ENCODE peak calls at places on chromosome 20, in eight cellular contexts. A, P, H, Z, G, T, Q and R are unnamed samples.

GRCh38 chr20:24955045-24955444 is 6.0 kb downstream of the CST7 start:
- DNase-seq in G (no peak), Z (no peak), P (peak; percentile 86), H (no peak), Q (no peak), A (no peak), T (no peak), R (no peak)

GRCh38 chr20:20411841-20412240 is 43.9 kb downstream of the INSM1 start:
- DNase-seq in Z (no peak), Q (no peak), H (no peak), T (no peak), P (no peak), G (no peak), A (no peak), R (no peak)

GRCh38 chr20:6590891-6591679 is 176.4 kb upstream of the BMP2 start:
- DNase-seq in G (no peak), Z (peak; percentile 99), P (no peak), Q (no peak), A (no peak), H (peak; percentile 83), T (no peak), R (no peak)

GRCh38 chr20:3209023-3209945 is at the start of gene ITPA:
- DNase-seq in A (no peak), H (peak; percentile 40), G (peak; percentile 57), T (peak; percentile 45), Q (peak; percentile 40), Z (peak; percentile 45), P (peak; percentile 71), R (peak; percentile 80)

GRCh38 chr20:63118786-63119450 is 97.0 kb downstream of the YTHDF1 start:
- DNase-seq in A (no peak), Z (no peak), P (no peak), Q (no peak), T (no peak), H (no peak), G (no peak), R (no peak)

GRCh38 chr20:6999381-6999780 is 231.9 kb downstream of the BMP2 start:
- DNase-seq in T (no peak), A (no peak), H (no peak), G (no peak), P (no peak), Q (no peak), Z (no peak), R (no peak)

GRCh38 chr20:41174373-41174772 is 37.0 kb downstream of the PLCG1 start:
- DNase-seq in P (no peak), Q (no peak), H (no peak), A (no peak), Z (no peak), T (no peak), G (peak; percentile 31), R (peak; percentile 56)

GRCh38 chr20:31595654-31596411 is 9.3 kb upstream of the ID1 start:
- DNase-seq in G (peak; percentile 89), P (no peak), A (peak; percentile 89), Z (peak; percentile 40), Q (peak; percentile 89), H (peak; percentile 16), T (peak; percentile 86), R (peak; percentile 91)

GRCh38 chr20:43749734-43750294 is 23.0 kb upstream of the GTSF1L start:
- DNase-seq in Z (peak; percentile 57), A (peak; percentile 99), H (peak; percentile 37), P (peak; percentile 81), Q (peak; percentile 80), G (peak; percentile 66), T (peak; percentile 75), R (peak; percentile 91)

GRCh38 chr20:48143435-48144081 is 358.3 kb upstream of the SULF2 start:
- DNase-seq in Q (no peak), T (no peak), A (no peak), P (no peak), H (no peak), Z (no peak), G (no peak), R (no peak)

GRCh38 chr20:43590392-43591303 is at the start of gene IFT52:
- DNase-seq in Z (peak; percentile 93), P (peak; percentile 95), Q (peak; percentile 95), T (peak; percentile 92), H (peak; percentile 93), A (peak; percentile 98), G (peak; percentile 92), R (peak; percentile 96)

GRCh38 chr20:36601546-36601945 is 4.0 kb upstream of the RAB5IF start:
- DNase-seq in P (no peak), H (no peak), G (no peak), Q (no peak), Z (no peak), A (no peak), T (no peak), R (no peak)

GRCh38 chr20:62457098-62457497 is 18.7 kb downstream of the GATA5 start:
- DNase-seq in G (no peak), H (no peak), T (no peak), Z (no peak), A (no peak), P (no peak), Q (no peak), R (no peak)

GRCh38 chr20:6184086-6184485 is 61.3 kb upstream of the FERMT1 start:
- DNase-seq in Q (no peak), P (no peak), Z (no peak), T (no peak), A (peak; percentile 37), G (no peak), H (no peak), R (no peak)

GRCh38 chr20:12925214-12925755 is 83.5 kb upstream of the SPTLC3 start:
- DNase-seq in G (peak; percentile 43), A (no peak), T (no peak), H (peak; percentile 81), Z (peak; percentile 73), P (peak; percentile 77), Q (no peak), R (no peak)

GRCh38 chr20:38260025-38260377 is 534 bp downstream of the KIAA1755 start:
- DNase-seq in Z (no peak), Q (no peak), A (no peak), T (no peak), H (no peak), P (no peak), G (peak; percentile 40), R (no peak)

GRCh38 chr20:38256966-38257365 is 3.6 kb downstream of the KIAA1755 start:
- DNase-seq in A (no peak), Z (no peak), Q (no peak), G (no peak), P (no peak), T (no peak), H (no peak), R (no peak)

GRCh38 chr20:38260378-38261053 is at the start of gene KIAA1755:
- DNase-seq in Z (no peak), H (no peak), G (peak; percentile 62), T (peak; percentile 40), A (peak; percentile 79), Q (peak; percentile 64), P (no peak), R (no peak)

GRCh38 chr20:38258545-38259223 is 1.9 kb downstream of the KIAA1755 start:
- DNase-seq in H (no peak), G (no peak), T (no peak), P (no peak), Z (no peak), A (no peak), Q (no peak), R (no peak)

DNA sequence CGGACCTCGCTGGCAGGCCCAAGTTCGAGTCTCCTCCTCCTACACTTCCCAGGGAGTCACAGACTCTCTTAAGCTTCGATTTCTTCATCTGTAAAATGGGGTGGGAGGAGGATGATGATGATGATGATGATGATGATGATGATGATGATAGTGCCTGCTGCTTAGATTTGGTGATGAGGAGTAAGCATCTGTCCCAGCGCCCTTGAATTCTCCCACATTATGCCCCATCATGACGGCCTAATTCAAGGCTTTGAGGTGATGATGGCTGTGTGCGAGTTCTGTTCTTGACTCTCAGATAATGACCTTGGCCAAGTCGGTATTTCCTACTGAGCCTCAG is 487 bp upstream of the KIAA1755 start:
- DNase-seq in G (no peak), Q (no peak), H (no peak), A (no peak), P (no peak), Z (no peak), T (no peak), R (no peak)
- H3K4me3 ChIP-seq in G (peak overlapping the region; percentile 46), Q (peak overlapping the region; percentile 63), H (no peak overlapping the region), A (no peak overlapping the region), P (no peak overlapping the region), Z (no peak overlapping the region), T (peak overlapping the region; percentile 58), R (peak overlapping the region; percentile 42)

DNA sequence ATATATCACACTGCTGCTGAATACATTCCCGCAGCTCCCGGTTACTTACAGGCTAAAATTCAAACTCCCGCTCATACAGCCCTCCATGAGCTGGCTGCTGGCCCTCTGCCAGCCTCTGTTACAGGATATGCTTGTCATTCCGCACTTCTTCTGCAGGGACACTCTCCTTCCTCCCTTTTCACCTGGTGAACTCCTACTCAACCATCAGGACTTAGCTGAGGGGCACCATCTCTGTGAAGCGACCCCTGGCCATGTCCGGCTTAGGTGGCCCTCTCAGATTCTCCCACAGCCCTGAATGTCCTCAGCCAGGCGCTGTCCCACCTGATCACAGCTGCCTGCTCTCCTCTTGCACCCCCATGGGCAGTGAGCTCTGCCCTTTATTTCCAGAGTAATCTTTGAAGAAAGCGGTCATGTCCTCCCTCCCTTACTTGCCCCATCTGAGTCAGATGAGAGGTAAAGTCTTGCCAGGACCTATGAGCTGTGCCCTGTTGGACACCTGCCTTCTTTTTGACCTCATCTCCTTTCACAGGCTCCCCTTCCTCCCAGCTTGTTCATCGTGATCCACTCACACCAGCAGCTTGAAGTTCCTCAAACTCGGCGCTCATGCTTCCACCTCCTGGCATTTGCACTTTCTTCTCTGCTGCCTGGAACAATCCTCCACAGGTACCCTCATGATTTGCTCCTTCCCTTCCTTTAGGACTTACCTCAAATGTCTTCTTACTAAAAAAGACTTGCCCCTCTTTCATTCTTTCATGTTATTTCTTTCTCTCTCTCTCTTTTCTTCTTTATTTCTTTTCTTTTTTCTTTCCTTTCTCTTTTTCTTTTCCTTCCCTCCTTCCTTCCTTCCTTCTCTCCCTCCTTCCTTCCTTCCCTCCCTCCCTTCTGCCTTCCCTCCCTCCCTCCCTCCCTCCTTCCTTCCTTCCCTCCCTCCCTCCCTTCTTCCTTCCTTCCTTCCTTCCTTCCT is 5.6 kb downstream of the CYP24A1 start:
- DNase-seq in H (no peak), P (no peak), T (no peak), A (no peak), Q (no peak), G (no peak), Z (no peak), R (no peak)
- H3K4me3 ChIP-seq in H (no peak overlapping the region), P (no peak overlapping the region), T (no peak overlapping the region), A (no peak overlapping the region), Q (no peak overlapping the region), G (no peak overlapping the region), Z (no peak overlapping the region), R (no peak overlapping the region)

DNA sequence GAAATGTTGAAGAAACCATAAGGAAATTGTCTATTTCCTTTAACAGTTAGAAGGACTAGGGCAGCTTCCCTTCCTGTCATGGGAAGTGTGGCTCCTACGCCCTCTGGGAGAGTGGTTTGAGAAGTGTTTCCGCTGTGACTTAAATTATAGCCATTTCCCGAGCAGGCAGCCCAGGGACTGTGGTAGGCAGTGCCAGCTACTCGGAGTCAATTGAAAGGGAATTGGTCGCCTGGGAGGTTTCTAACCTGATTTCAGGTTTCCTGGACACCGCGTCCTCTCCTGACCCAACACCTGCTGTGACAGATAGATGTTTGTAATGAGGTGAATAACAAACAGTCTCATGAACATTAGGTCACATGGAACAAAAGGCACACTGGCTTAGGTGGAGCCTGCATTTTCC is 256.1 kb upstream of the PLCB4 start:
- DNase-seq in P (no peak), A (no peak), H (peak; percentile 86), Q (peak; percentile 19), Z (no peak), T (no peak), G (no peak), R (no peak)
- H3K4me3 ChIP-seq in P (no peak overlapping the region), A (no peak overlapping the region), H (no peak overlapping the region), Q (no peak overlapping the region), Z (no peak overlapping the region), T (no peak overlapping the region), G (no peak overlapping the region), R (no peak overlapping the region)

GRCh38 chr20:16574656-16575355 is 1.6 kb upstream of the KIF16B start:
- DNase-seq in H (peak; percentile 83), P (peak; percentile 92), Z (peak; percentile 72), G (peak; percentile 81), T (peak; percentile 92), A (peak; percentile 97), Q (peak; percentile 94), R (peak; percentile 95)
- H3K4me3 ChIP-seq in H (peak overlapping the region; percentile 47), P (peak overlapping the region; percentile 51), Z (peak overlapping the region; percentile 55), G (peak overlapping the region; percentile 51), T (peak overlapping the region; percentile 89), A (peak overlapping the region; percentile 36), Q (peak overlapping the region; percentile 98), R (peak overlapping the region; percentile 93)